ENCODE peak calls at places on chromosomes 7 and 10, in ten cellular contexts. J, Y, C, B, A, V, F, E, S and H are unnamed samples.

GRCh38 chr10:132524443-132525285 is 12.9 kb upstream of the INPP5A start:
- DNase-seq in C (no peak), V (no peak), B (no peak), J (no peak), A (no peak), S (no peak), Y (no peak), F (no peak), E (peak), H (no peak)

GRCh38 chr7:156222611-156223010 is 410.3 kb upstream of the SHH start:
- DNase-seq in J (no peak), S (no peak), E (no peak), V (no peak), A (no peak), Y (no peak), C (no peak), F (no peak), B (no peak), H (no peak)

GRCh38 chr7:112453505-112454171 is 3.4 kb downstream of the IFRD1 start:
- DNase-seq in B (no peak), C (no peak), S (no peak), A (no peak), E (no peak), Y (peak), J (no peak), V (no peak), F (no peak), H (no peak)

GRCh38 chr7:98086231-98086855 is 20.3 kb upstream of the LMTK2 start:
- DNase-seq in S (no peak), J (no peak), B (peak), Y (no peak), E (peak), V (no peak), C (no peak), A (no peak), F (no peak), H (no peak)

GRCh38 chr7:30800785-30801252 is 29.6 kb downstream of the MINDY4 start:
- DNase-seq in Y (peak), J (no peak), V (no peak), A (no peak), B (no peak), F (peak), S (no peak), E (peak), C (peak), H (no peak)

GRCh38 chr7:37110641-37111421 is 337.8 kb downstream of the ELMO1 start:
- DNase-seq in Y (no peak), J (no peak), V (no peak), A (no peak), S (no peak), B (no peak), F (no peak), E (no peak), C (no peak), H (no peak)

GRCh38 chr10:28202941-28203352 is 99.9 kb downstream of the MPP7 start:
- DNase-seq in A (no peak), B (no peak), S (no peak), V (peak), J (no peak), F (no peak), C (no peak), Y (peak), E (no peak), H (no peak)

GRCh38 chr10:43878386-43878785 is 229.7 kb upstream of the ZNF32 start:
- DNase-seq in A (no peak), S (no peak), F (no peak), C (no peak), E (no peak), V (no peak), J (no peak), Y (no peak), B (peak), H (no peak)

GRCh38 chr7:85261341-85261740 is 74.5 kb upstream of the SEMA3D start:
- DNase-seq in S (no peak), J (no peak), Y (no peak), C (no peak), V (no peak), F (no peak), E (no peak), A (no peak), B (no peak), H (no peak)

GRCh38 chr7:124032369-124033092 is at the start of gene TMEM229A:
- DNase-seq in F (no peak), B (peak), J (peak), C (no peak), S (peak), A (peak), E (peak), V (no peak), Y (peak), H (no peak)

GRCh38 chr7:22980422-22980821 is 33.5 kb downstream of the HYCC1 start:
- DNase-seq in E (no peak), J (no peak), F (no peak), C (no peak), V (peak), B (no peak), S (no peak), Y (peak), A (no peak), H (no peak)

GRCh38 chr10:30639946-30640786 is 10.6 kb upstream of the LYZL2 start:
- DNase-seq in E (no peak), Y (peak), J (no peak), C (no peak), A (no peak), S (no peak), B (no peak), F (peak), V (peak), H (peak)

GRCh38 chr10:43254881-43255643 is 11.8 kb downstream of the RASGEF1A start:
- DNase-seq in F (no peak), Y (no peak), E (no peak), A (peak), S (no peak), J (no peak), B (peak), V (no peak), C (no peak), H (no peak)

GRCh38 chr7:7843240-7843639 is 124.8 kb upstream of the RPA3 start:
- DNase-seq in F (no peak), E (no peak), Y (no peak), C (no peak), V (no peak), B (no peak), S (no peak), J (no peak), A (no peak), H (no peak)

GRCh38 chr10:77287647-77288120 is 349.9 kb downstream of the KCNMA1 start:
- DNase-seq in J (no peak), F (no peak), Y (peak), E (no peak), S (peak), B (no peak), V (no peak), C (no peak), A (no peak), H (no peak)

GRCh38 chr7:95609277-95609971 is 13.1 kb upstream of the PDK4 start:
- DNase-seq in F (no peak), A (no peak), C (no peak), Y (peak), E (peak), V (peak), J (peak), B (no peak), S (peak), H (no peak)

GRCh38 chr10:58588673-58589265 is 76.1 kb downstream of the BICC1 start:
- DNase-seq in C (no peak), B (no peak), V (no peak), E (no peak), Y (no peak), S (no peak), J (no peak), A (no peak), F (no peak), H (no peak)

GRCh38 chr7:77328669-77329068 is 87.5 kb downstream of the GSAP start:
- DNase-seq in F (no peak), Y (no peak), E (no peak), J (no peak), C (no peak), V (peak), S (no peak), B (no peak), A (no peak), H (no peak)

GRCh38 chr10:76779163-76779820 is 858.3 kb downstream of the KCNMA1 start:
- DNase-seq in V (peak), F (no peak), J (no peak), Y (peak), B (no peak), A (no peak), S (no peak), C (no peak), E (no peak), H (no peak)

GRCh38 chr7:115356139-115356746 is 434.3 kb downstream of the MDFIC start:
- DNase-seq in V (no peak), A (no peak), Y (peak), C (no peak), E (no peak), S (no peak), J (no peak), F (no peak), B (no peak), H (no peak)

GRCh38 chr7:135661311-135662122 is 797 bp upstream of the STMP1 start:
- DNase-seq in J (no peak), V (no peak), Y (no peak), E (no peak), B (no peak), F (no peak), A (peak), C (no peak), S (peak), H (no peak)

GRCh38 chr7:131123991-131124629 is 203.6 kb upstream of the MKLN1 start:
- DNase-seq in A (no peak), B (no peak), J (no peak), Y (no peak), F (no peak), C (no peak), S (peak), V (no peak), E (peak), H (no peak)

GRCh38 chr7:104299323-104299722 is 29.1 kb upstream of the LHFPL3 start:
- DNase-seq in E (no peak), S (no peak), Y (no peak), C (no peak), J (no peak), B (no peak), F (no peak), V (no peak), A (no peak), H (no peak)

GRCh38 chr7:128869138-128869943 is 6.7 kb downstream of the ATP6V1F start:
- DNase-seq in B (peak), J (peak), C (peak), A (peak), E (peak), V (no peak), Y (peak), F (peak), S (peak), H (peak)

GRCh38 chr7:16747095-16747494 is 6.5 kb upstream of the TSPAN13 start:
- DNase-seq in F (no peak), A (no peak), C (no peak), Y (no peak), V (no peak), E (no peak), B (no peak), S (no peak), J (no peak), H (no peak)

GRCh38 chr7:81284576-81284975 is 365.7 kb upstream of the SEMA3C start:
- DNase-seq in A (no peak), V (peak), S (no peak), F (no peak), Y (peak), J (no peak), C (no peak), E (no peak), B (no peak), H (no peak)

GRCh38 chr7:106521115-106521514 is 139.8 kb downstream of the CCDC71L start:
- DNase-seq in C (no peak), B (no peak), E (no peak), J (no peak), A (no peak), Y (no peak), F (no peak), V (no peak), S (no peak), H (no peak)

GRCh38 chr10:34808789-34809745 is 6.0 kb downstream of the PARD3 start:
- DNase-seq in V (no peak), S (no peak), Y (peak), C (no peak), A (no peak), F (no peak), E (no peak), B (no peak), J (no peak), H (no peak)

GRCh38 chr10:90746829-90747228 is 111.0 kb downstream of the HTR7 start:
- DNase-seq in F (no peak), B (no peak), S (no peak), A (no peak), V (no peak), Y (no peak), E (no peak), J (no peak), C (no peak), H (no peak)

GRCh38 chr10:113527181-113527580 is 25.7 kb upstream of the HABP2 start:
- DNase-seq in E (no peak), V (peak), C (no peak), F (no peak), S (no peak), A (no peak), B (no peak), Y (no peak), J (no peak), H (no peak)

GRCh38 chr10:23413629-23414089 is 25.2 kb upstream of the OTUD1 start:
- DNase-seq in F (no peak), A (no peak), Y (no peak), E (no peak), B (no peak), V (no peak), C (no peak), S (no peak), J (no peak), H (no peak)

GRCh38 chr7:156932006-156932405 is 17.5 kb upstream of the NOM1 start:
- DNase-seq in A (no peak), E (no peak), C (no peak), J (no peak), V (no peak), S (no peak), B (no peak), Y (no peak), F (no peak), H (no peak)

GRCh38 chr10:107163904-107164861 is at the start of gene SORCS1:
- DNase-seq in C (peak), Y (no peak), S (no peak), E (peak), B (peak), V (no peak), J (no peak), A (peak), F (no peak), H (no peak)

GRCh38 chr10:124998624-124999291 is 56.8 kb downstream of the ZRANB1 start:
- DNase-seq in S (no peak), V (no peak), F (no peak), A (peak), B (peak), Y (no peak), C (no peak), J (no peak), E (peak), H (no peak)